ENCODE peak calls at places on chromosome 1, in eight cellular contexts. Q is T-helper 1 cell; E is activated CD8-positive, alpha-beta memory T cell treated with anti-CD3 and anti-CD28 coated beads, Interleukin-2, amount 50 U/mL, for 4 hours; A is fibroblast of the conjunctiva; S is breast epithelium; B is amniotic stem cell; J is heart left ventricle; R is islet precursor cell. F is an unnamed sample.

GRCh38 chr1:205827623-205828022 is 14.6 kb upstream of the SLC41A1 start:
- DNase-seq in Q (no peak), E (no peak), A (no peak), S (no peak), B (no peak), J (no peak), R (no peak), F (no peak)

GRCh38 chr1:17874665-17875064 is 119.5 kb downstream of the ACTL8 start:
- DNase-seq in Q (no peak), E (no peak), A (no peak), S (no peak), B (no peak), J (no peak), R (peak), F (no peak)

GRCh38 chr1:111604931-111605330 is 14.7 kb upstream of the RAP1A start:
- DNase-seq in Q (no peak), E (no peak), A (no peak), S (no peak), B (peak), J (no peak), R (no peak), F (no peak)

GRCh38 chr1:235169986-235170385 is 8.9 kb upstream of the RBM34 start:
- DNase-seq in Q (no peak), E (no peak), A (no peak), S (no peak), B (no peak), J (no peak), R (no peak), F (no peak)

GRCh38 chr1:92230736-92231135 is 13.0 kb downstream of the C1orf146 start:
- DNase-seq in Q (no peak), E (no peak), A (no peak), S (no peak), B (no peak), J (no peak), R (no peak), F (no peak)

GRCh38 chr1:116390195-116390594 is 17.2 kb downstream of the ATP1A1 start:
- DNase-seq in Q (peak), E (peak), A (no peak), S (no peak), B (no peak), J (no peak), R (no peak), F (no peak)

GRCh38 chr1:50929376-50929958 is 30.6 kb downstream of the FAF1 start:
- DNase-seq in Q (no peak), E (no peak), A (peak), S (no peak), B (no peak), J (no peak), R (no peak), F (peak)

GRCh38 chr1:100584761-100585745 is 47.1 kb downstream of the GPR88 start:
- DNase-seq in Q (no peak), E (no peak), A (no peak), S (no peak), B (no peak), J (no peak), R (no peak), F (no peak)

GRCh38 chr1:205579711-205580110 is 52.1 kb downstream of the ELK4 start:
- DNase-seq in Q (no peak), E (no peak), A (no peak), S (no peak), B (no peak), J (no peak), R (peak), F (no peak)

GRCh38 chr1:12549106-12549459 is 68.9 kb downstream of the DHRS3 start:
- DNase-seq in Q (no peak), E (peak), A (no peak), S (peak), B (no peak), J (peak), R (no peak), F (no peak)

GRCh38 chr1:1430114-1430982 is 5.1 kb upstream of the VWA1 start:
- DNase-seq in Q (no peak), E (no peak), A (peak), S (peak), B (no peak), J (peak), R (peak), F (no peak)

GRCh38 chr1:99456536-99456935 is 189.4 kb upstream of the PALMD start:
- DNase-seq in Q (no peak), E (no peak), A (no peak), S (no peak), B (no peak), J (no peak), R (no peak), F (no peak)

GRCh38 chr1:28392027-28392652 is 22.6 kb downstream of the PHACTR4 start:
- DNase-seq in Q (no peak), E (no peak), A (peak), S (no peak), B (peak), J (no peak), R (no peak), F (no peak)

F was measured in Panc1.